ENCODE peak calls at places on chromosomes 13 and 19, in four cellular contexts. D is GM12891, J is K562, M is GM12878. Z is an unnamed sample.

GRCh38 chr13:100139822-100140221 is 50.9 kb downstream of the PCCA start:
- DNase-seq in D (no peak), J (no peak), M (no peak), Z (no peak)

GRCh38 chr13:21033224-21033855 is 28.0 kb downstream of the LATS2 start:
- DNase-seq in D (no peak), J (no peak), M (no peak), Z (no peak)

GRCh38 chr19:29587518-29587986 is 18.5 kb upstream of the POP4 start:
- DNase-seq in D (no peak), J (no peak), M (peak), Z (no peak)

GRCh38 chr19:33561261-33561660 is 39.7 kb upstream of the PEPD start:
- DNase-seq in D (no peak), J (no peak), M (no peak), Z (no peak)

GRCh38 chr13:48500652-48501197 is 32.2 kb downstream of the RCBTB2 start:
- DNase-seq in D (no peak), J (no peak), M (no peak), Z (peak)

GRCh38 chr13:34654203-34654602 is 287.9 kb upstream of the NBEA start:
- DNase-seq in D (no peak), J (no peak), M (no peak), Z (no peak)

GRCh38 chr19:43812689-43813088 is 10.4 kb upstream of the LYPD5 start:
- DNase-seq in D (no peak), J (peak), M (no peak), Z (no peak)

GRCh38 chr13:108980237-108980636 is 350.8 kb downstream of the MYO16 start:
- DNase-seq in D (no peak), J (no peak), M (no peak), Z (no peak)

GRCh38 chr13:30735025-30735967 is at the start of gene ALOX5AP:
- DNase-seq in D (peak), J (no peak), M (peak), Z (peak)

GRCh38 chr19:3693030-3693925 is 7.0 kb downstream of the PIP5K1C start:
- DNase-seq in D (no peak), J (no peak), M (no peak), Z (no peak)

GRCh38 chr13:43473437-43473836 is 313.3 kb downstream of the ENOX1 start:
- DNase-seq in D (no peak), J (peak), M (no peak), Z (no peak)

GRCh38 chr13:22487932-22488331 is 692.8 kb upstream of the SGCG start:
- DNase-seq in D (no peak), J (no peak), M (no peak), Z (no peak)

GRCh38 chr13:77833331-77833863 is 85.2 kb downstream of the EDNRB start:
- DNase-seq in D (no peak), J (no peak), M (no peak), Z (peak)

GRCh38 chr13:98998831-98999634 is 21.2 kb upstream of the DOCK9 start:
- DNase-seq in D (no peak), J (peak), M (peak), Z (no peak)

GRCh38 chr13:107069107-107069776 is 501.3 kb upstream of the ARGLU1 start:
- DNase-seq in D (no peak), J (no peak), M (no peak), Z (no peak)

GRCh38 chr19:35006342-35006998 is 6.3 kb downstream of the GRAMD1A start:
- DNase-seq in D (no peak), J (no peak), M (no peak), Z (no peak)

DNA sequence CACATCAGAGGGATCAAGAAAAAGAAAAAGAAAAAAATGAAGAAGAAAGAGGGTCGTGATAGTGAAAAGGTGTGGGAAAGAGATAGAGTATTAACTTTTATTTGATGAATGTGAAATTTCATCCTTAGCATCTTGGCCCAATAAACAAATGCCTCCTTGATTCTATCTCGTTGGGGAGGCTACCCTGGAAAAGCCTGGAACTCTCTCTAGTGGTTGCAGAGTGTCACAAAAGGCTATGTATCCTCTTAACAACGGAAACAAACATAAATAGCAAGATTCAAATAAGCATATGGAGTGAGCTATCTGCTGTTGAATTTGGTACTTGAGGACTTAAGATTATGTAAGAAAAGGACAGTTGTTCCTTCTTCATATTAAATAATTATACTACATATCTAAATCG is 557.4 kb downstream of the DCT start:
- DNase-seq in D (no peak), J (no peak), M (no peak), Z (no peak)
- TF ChIP-seq SPI1 in D (no peak), J (no peak), M (no peak), Z (no peak)

GRCh38 chr19:41341669-41342490 is 11.8 kb downstream of the TGFB1 start:
- DNase-seq in D (no peak), J (no peak), M (no peak), Z (no peak)

GRCh38 chr19:41335467-41335866 is 18.3 kb downstream of the TGFB1 start:
- DNase-seq in D (no peak), J (no peak), M (no peak), Z (no peak)

GRCh38 chr19:41344162-41344561 is 9.6 kb downstream of the TGFB1 start:
- DNase-seq in D (no peak), J (no peak), M (no peak), Z (no peak)

GRCh38 chr19:41334793-41335192 is 18.9 kb downstream of the TGFB1 start:
- DNase-seq in D (no peak), J (no peak), M (no peak), Z (no peak)

DNA sequence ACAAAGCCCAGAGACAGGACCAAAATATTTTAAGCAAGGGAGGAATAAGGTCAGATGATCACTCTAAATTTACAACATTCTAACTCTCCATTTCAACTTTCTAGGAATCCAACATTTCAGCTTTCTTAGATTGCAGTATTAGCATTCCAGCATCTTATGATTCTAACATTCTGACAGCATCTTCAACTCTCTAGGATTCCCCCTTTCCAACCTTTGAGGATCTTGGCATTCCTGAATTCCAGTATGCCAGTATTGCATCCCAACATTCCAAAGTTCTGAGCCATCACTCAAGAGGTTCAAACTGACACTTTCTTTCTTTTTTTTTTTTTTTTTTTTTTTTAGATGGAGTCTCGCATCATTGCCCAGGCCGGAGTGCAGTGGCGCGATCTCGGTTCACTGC is 13.8 kb downstream of the TGFB1 start:
- DNase-seq in D (no peak), J (no peak), M (no peak), Z (no peak)
- TF ChIP-seq SPI1 in D (no peak), J (no peak), M (no peak), Z (no peak)

GRCh38 chr19:54430306-54431254 is 15.3 kb downstream of the TTYH1 start:
- DNase-seq in D (no peak), J (peak), M (no peak), Z (peak)

GRCh38 chr19:54429545-54430227 is 14.4 kb downstream of the TTYH1 start:
- DNase-seq in D (no peak), J (no peak), M (no peak), Z (no peak)

GRCh38 chr19:54427586-54427985 is 12.3 kb downstream of the TTYH1 start:
- DNase-seq in D (no peak), J (no peak), M (no peak), Z (no peak)

GRCh38 chr19:54428323-54429175 is 13.3 kb downstream of the TTYH1 start:
- DNase-seq in D (no peak), J (no peak), M (no peak), Z (no peak)

DNA sequence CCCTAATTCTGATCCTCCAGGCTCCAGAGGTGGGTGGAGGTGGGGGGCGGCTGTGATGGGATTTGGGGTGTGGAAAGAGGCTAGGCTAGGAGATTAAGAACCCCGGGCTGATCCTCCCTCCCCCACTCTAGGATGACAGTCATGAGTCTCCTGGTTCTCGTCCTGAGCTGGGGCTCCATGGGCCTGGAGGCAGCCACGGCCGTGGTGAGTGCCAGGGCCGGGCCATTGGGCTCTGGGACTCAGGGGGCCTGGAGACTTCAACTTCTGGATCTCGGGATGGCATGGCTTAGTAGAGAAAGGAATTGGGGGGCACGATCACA is 13.9 kb downstream of the TTYH1 start:
- DNase-seq in D (no peak), J (no peak), M (no peak), Z (no peak)
- TF ChIP-seq SPI1 in D (no peak), J (no peak), M (no peak), Z (no peak)

GRCh38 chr19:47353307-47353712 is 4.2 kb downstream of the DHX34 start:
- DNase-seq in D (no peak), J (no peak), M (no peak), Z (no peak)
- TF ChIP-seq SPI1 in D (no peak), J (no peak), M (no peak), Z (no peak)

GRCh38 chr19:48777139-48777538 is 21.8 kb downstream of the FGF21 start:
- DNase-seq in D (no peak), J (no peak), M (no peak), Z (no peak)
- TF ChIP-seq SPI1 in D (no peak), J (no peak), M (no peak), Z (no peak)

DNA sequence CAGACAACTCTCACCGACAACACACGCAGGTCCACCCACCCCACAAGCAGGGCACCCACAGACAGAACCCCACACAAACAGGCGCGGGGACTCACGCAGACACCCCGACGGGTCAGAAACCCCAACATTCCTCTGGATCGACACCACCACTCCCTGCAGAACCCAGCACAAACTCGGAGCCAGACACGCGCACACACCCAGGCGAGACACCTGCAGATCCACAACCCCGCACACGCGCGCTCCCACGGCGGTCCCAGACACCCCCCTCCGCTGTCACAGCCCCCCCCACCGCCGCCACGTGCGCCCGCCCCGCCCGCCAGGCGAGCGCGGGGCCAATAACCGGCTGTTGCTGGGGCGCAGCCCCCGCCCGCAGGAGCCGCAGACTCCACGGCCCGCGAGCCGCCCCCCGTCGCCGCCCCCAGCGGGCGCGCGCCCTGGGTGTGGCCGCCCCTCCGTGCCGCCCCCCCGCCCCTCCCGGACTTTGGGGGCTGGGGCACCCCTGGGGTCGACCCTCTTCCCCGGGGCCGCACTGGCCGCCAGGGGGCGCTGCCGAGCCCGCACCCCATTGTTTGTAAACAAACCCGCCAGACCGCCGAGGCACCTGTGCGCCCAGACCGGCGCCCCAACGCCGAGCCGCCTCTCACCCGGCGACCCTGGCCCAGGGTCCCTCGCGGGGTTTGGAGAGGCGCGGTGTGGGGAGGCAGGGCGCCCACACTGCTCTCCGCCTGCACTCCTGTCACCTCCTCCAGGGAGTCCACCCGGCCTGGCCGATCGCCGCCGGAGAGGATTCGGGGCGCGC is 678 bp downstream of the BBC3 start:
- DNase-seq in D (peak), J (peak), M (no peak), Z (peak)
- TF ChIP-seq SPI1 in D (no peak), J (no peak), M (no peak), Z (no peak)

GRCh38 chr13:24040835-24041234 is 119.7 kb upstream of the SPATA13 start:
- DNase-seq in D (no peak), J (no peak), M (no peak), Z (no peak)

GRCh38 chr13:24036115-24036514 is 124.4 kb upstream of the SPATA13 start:
- DNase-seq in D (no peak), J (no peak), M (no peak), Z (no peak)

GRCh38 chr13:24039621-24040475 is 120.7 kb upstream of the SPATA13 start:
- DNase-seq in D (no peak), J (no peak), M (peak), Z (no peak)

GRCh38 chr13:24038405-24038804 is 122.1 kb upstream of the SPATA13 start:
- DNase-seq in D (no peak), J (no peak), M (no peak), Z (no peak)

GRCh38 chr13:24038846-24039330 is 121.6 kb upstream of the SPATA13 start:
- DNase-seq in D (no peak), J (no peak), M (no peak), Z (no peak)
- TF ChIP-seq SPI1 in D (no peak), J (no peak), M (no peak), Z (no peak)